ENCODE peak calls at places on chromosomes 1 and 21, in seven cellular contexts. One of them, this sample, is unnamed.

GRCh38 chr1:174160603-174161002 is 1.3 kb downstream of the RABGAP1L start:
- DNase-seq in aorta: no peak
- DNase-seq in stomach: no peak
- DNase-seq in fibroblast of lung: no peak
- DNase-seq in right lobe of liver: no peak
- DNase-seq in DND-41: no peak
- DNase-seq in neural progenitor cell: no peak
- DNase-seq in this sample: no peak

GRCh38 chr1:214281030-214281901 is at the start of gene SMYD2:
- DNase-seq in right lobe of liver: peak; percentile 83
- DNase-seq in DND-41: peak; percentile 76
- DNase-seq in fibroblast of lung: peak; percentile 64
- DNase-seq in aorta: peak; percentile 76
- DNase-seq in stomach: peak; percentile 75
- DNase-seq in neural progenitor cell: peak; percentile 78
- DNase-seq in this sample: peak; percentile 88

GRCh38 chr1:19563336-19564097 is 78.2 kb upstream of the CAPZB start:
- DNase-seq in right lobe of liver: no peak
- DNase-seq in DND-41: no peak
- DNase-seq in neural progenitor cell: no peak
- DNase-seq in aorta: peak; percentile 76
- DNase-seq in fibroblast of lung: peak; percentile 57
- DNase-seq in stomach: peak; percentile 27
- DNase-seq in this sample: peak; percentile 15

GRCh38 chr21:37204580-37204979 is 62.6 kb downstream of the VPS26C start:
- DNase-seq in stomach: no peak
- DNase-seq in fibroblast of lung: peak; percentile 65
- DNase-seq in DND-41: no peak
- DNase-seq in aorta: no peak
- DNase-seq in right lobe of liver: no peak
- DNase-seq in neural progenitor cell: no peak
- DNase-seq in this sample: no peak

GRCh38 chr1:227561303-227561702 is 2.1 kb upstream of the ZNF678 start:
- DNase-seq in stomach: no peak
- DNase-seq in right lobe of liver: no peak
- DNase-seq in fibroblast of lung: no peak
- DNase-seq in aorta: peak; percentile 44
- DNase-seq in DND-41: no peak
- DNase-seq in neural progenitor cell: no peak
- DNase-seq in this sample: no peak

GRCh38 chr1:25549273-25550154 is 6.1 kb downstream of the LDLRAP1 start:
- DNase-seq in right lobe of liver: no peak
- DNase-seq in neural progenitor cell: no peak
- DNase-seq in fibroblast of lung: peak; percentile 72
- DNase-seq in DND-41: no peak
- DNase-seq in stomach: peak; percentile 62
- DNase-seq in aorta: peak; percentile 77
- DNase-seq in this sample: peak; percentile 74

GRCh38 chr1:94298861-94299260 is 61.5 kb upstream of the ARHGAP29 start:
- DNase-seq in stomach: no peak
- DNase-seq in aorta: no peak
- DNase-seq in DND-41: no peak
- DNase-seq in neural progenitor cell: no peak
- DNase-seq in right lobe of liver: no peak
- DNase-seq in fibroblast of lung: no peak
- DNase-seq in this sample: no peak

GRCh38 chr1:208183977-208184901 is 59.9 kb downstream of the PLXNA2 start:
- DNase-seq in neural progenitor cell: no peak
- DNase-seq in right lobe of liver: no peak
- DNase-seq in fibroblast of lung: peak; percentile 86
- DNase-seq in stomach: peak; percentile 36
- DNase-seq in aorta: peak; percentile 52
- DNase-seq in DND-41: no peak
- DNase-seq in this sample: peak; percentile 85

GRCh38 chr1:192545781-192546521 is 29.6 kb upstream of the RGS1 start:
- DNase-seq in right lobe of liver: no peak
- DNase-seq in stomach: no peak
- DNase-seq in fibroblast of lung: no peak
- DNase-seq in neural progenitor cell: no peak
- DNase-seq in DND-41: peak; percentile 53
- DNase-seq in aorta: no peak
- DNase-seq in this sample: no peak

GRCh38 chr1:46278807-46279206 is 24.6 kb downstream of the LRRC41 start:
- DNase-seq in neural progenitor cell: no peak
- DNase-seq in right lobe of liver: no peak
- DNase-seq in aorta: no peak
- DNase-seq in DND-41: no peak
- DNase-seq in fibroblast of lung: peak; percentile 67
- DNase-seq in stomach: no peak
- DNase-seq in this sample: no peak

GRCh38 chr1:101144868-101145808 is 91.7 kb upstream of the S1PR1 start:
- DNase-seq in DND-41: no peak
- DNase-seq in fibroblast of lung: peak; percentile 67
- DNase-seq in right lobe of liver: no peak
- DNase-seq in neural progenitor cell: no peak
- DNase-seq in stomach: no peak
- DNase-seq in aorta: no peak
- DNase-seq in this sample: peak; percentile 23

GRCh38 chr1:172450524-172450885 is 6.6 kb upstream of the PIGC start:
- DNase-seq in stomach: no peak
- DNase-seq in right lobe of liver: peak; percentile 83
- DNase-seq in neural progenitor cell: peak; percentile 28
- DNase-seq in DND-41: no peak
- DNase-seq in aorta: no peak
- DNase-seq in fibroblast of lung: no peak
- DNase-seq in this sample: peak; percentile 62

GRCh38 chr1:162991444-162991843 is 77.7 kb upstream of the RGS4 start:
- DNase-seq in DND-41: no peak
- DNase-seq in stomach: no peak
- DNase-seq in right lobe of liver: no peak
- DNase-seq in fibroblast of lung: no peak
- DNase-seq in neural progenitor cell: no peak
- DNase-seq in aorta: no peak
- DNase-seq in this sample: no peak

GRCh38 chr1:228120351-228121091 is 11.4 kb upstream of the MRPL55 start:
- DNase-seq in DND-41: no peak
- DNase-seq in stomach: no peak
- DNase-seq in right lobe of liver: no peak
- DNase-seq in fibroblast of lung: peak; percentile 13
- DNase-seq in aorta: no peak
- DNase-seq in neural progenitor cell: no peak
- DNase-seq in this sample: no peak

GRCh38 chr1:94971491-94971924 is 44.6 kb upstream of the CNN3 start:
- DNase-seq in right lobe of liver: no peak
- DNase-seq in neural progenitor cell: no peak
- DNase-seq in DND-41: no peak
- DNase-seq in fibroblast of lung: peak; percentile 77
- DNase-seq in stomach: no peak
- DNase-seq in aorta: no peak
- DNase-seq in this sample: no peak

GRCh38 chr1:169494343-169494742 is 8.6 kb upstream of the SLC19A2 start:
- DNase-seq in DND-41: no peak
- DNase-seq in stomach: no peak
- DNase-seq in fibroblast of lung: no peak
- DNase-seq in aorta: no peak
- DNase-seq in neural progenitor cell: no peak
- DNase-seq in right lobe of liver: no peak
- DNase-seq in this sample: no peak

GRCh38 chr1:230348386-230349022 is 77.6 kb downstream of the PGBD5 start:
- DNase-seq in aorta: no peak
- DNase-seq in right lobe of liver: no peak
- DNase-seq in neural progenitor cell: no peak
- DNase-seq in fibroblast of lung: no peak
- DNase-seq in stomach: no peak
- DNase-seq in DND-41: no peak
- DNase-seq in this sample: no peak

GRCh38 chr1:41347276-41347675 is 14.0 kb upstream of the FOXO6 start:
- DNase-seq in aorta: no peak
- DNase-seq in fibroblast of lung: no peak
- DNase-seq in stomach: no peak
- DNase-seq in neural progenitor cell: no peak
- DNase-seq in DND-41: no peak
- DNase-seq in right lobe of liver: no peak
- DNase-seq in this sample: no peak

GRCh38 chr1:74432325-74432724 is 80.1 kb downstream of the LRRC53 start:
- DNase-seq in right lobe of liver: no peak
- DNase-seq in aorta: no peak
- DNase-seq in DND-41: no peak
- DNase-seq in neural progenitor cell: no peak
- DNase-seq in stomach: no peak
- DNase-seq in fibroblast of lung: no peak
- DNase-seq in this sample: no peak

GRCh38 chr1:30312226-30312625 is 411.2 kb downstream of the MATN1 start:
- DNase-seq in DND-41: no peak
- DNase-seq in right lobe of liver: no peak
- DNase-seq in fibroblast of lung: no peak
- DNase-seq in aorta: no peak
- DNase-seq in neural progenitor cell: no peak
- DNase-seq in stomach: peak; percentile 7
- DNase-seq in this sample: no peak

GRCh38 chr1:231016234-231016633 is 23.8 kb downstream of the FAM89A start:
- DNase-seq in aorta: no peak
- DNase-seq in DND-41: no peak
- DNase-seq in neural progenitor cell: no peak
- DNase-seq in stomach: no peak
- DNase-seq in right lobe of liver: no peak
- DNase-seq in fibroblast of lung: no peak
- DNase-seq in this sample: no peak

GRCh38 chr1:214665606-214666110 is 62.7 kb downstream of the CENPF start:
- DNase-seq in DND-41: no peak
- DNase-seq in aorta: no peak
- DNase-seq in right lobe of liver: no peak
- DNase-seq in stomach: no peak
- DNase-seq in fibroblast of lung: peak; percentile 74
- DNase-seq in neural progenitor cell: no peak
- DNase-seq in this sample: no peak

GRCh38 chr1:85200367-85200869 is 398 bp downstream of the SYDE2 start:
- DNase-seq in stomach: peak; percentile 26
- DNase-seq in fibroblast of lung: peak; percentile 11
- DNase-seq in right lobe of liver: peak; percentile 73
- DNase-seq in DND-41: no peak
- DNase-seq in aorta: peak; percentile 51
- DNase-seq in neural progenitor cell: peak; percentile 73
- DNase-seq in this sample: no peak

GRCh38 chr1:43241352-43241953 is 28.3 kb upstream of the TMEM125 start:
- DNase-seq in right lobe of liver: no peak
- DNase-seq in neural progenitor cell: no peak
- DNase-seq in DND-41: no peak
- DNase-seq in aorta: no peak
- DNase-seq in fibroblast of lung: peak; percentile 62
- DNase-seq in stomach: no peak
- DNase-seq in this sample: peak; percentile 57

GRCh38 chr1:234601217-234602017 is 8.6 kb downstream of the IRF2BP2 start:
- DNase-seq in neural progenitor cell: no peak
- DNase-seq in stomach: no peak
- DNase-seq in right lobe of liver: no peak
- DNase-seq in aorta: no peak
- DNase-seq in fibroblast of lung: peak; percentile 52
- DNase-seq in DND-41: peak; percentile 52
- DNase-seq in this sample: peak; percentile 54

GRCh38 chr21:45167796-45168222 is 93.4 kb downstream of the ADARB1 start:
- DNase-seq in fibroblast of lung: peak; percentile 60
- DNase-seq in DND-41: no peak
- DNase-seq in aorta: no peak
- DNase-seq in neural progenitor cell: no peak
- DNase-seq in right lobe of liver: no peak
- DNase-seq in stomach: no peak
- DNase-seq in this sample: no peak

GRCh38 chr1:7186382-7187120 is 401.3 kb downstream of the CAMTA1 start:
- DNase-seq in right lobe of liver: no peak
- DNase-seq in aorta: no peak
- DNase-seq in stomach: no peak
- DNase-seq in fibroblast of lung: no peak
- DNase-seq in neural progenitor cell: no peak
- DNase-seq in DND-41: no peak
- DNase-seq in this sample: no peak

GRCh38 chr1:55064861-55065263 is 25.5 kb downstream of the PCSK9 start:
- DNase-seq in neural progenitor cell: no peak
- DNase-seq in stomach: peak; percentile 43
- DNase-seq in aorta: no peak
- DNase-seq in right lobe of liver: no peak
- DNase-seq in fibroblast of lung: peak; percentile 70
- DNase-seq in DND-41: no peak
- DNase-seq in this sample: no peak

GRCh38 chr1:31122779-31123178 is 57.3 kb upstream of the PUM1 start:
- DNase-seq in DND-41: no peak
- DNase-seq in neural progenitor cell: peak; percentile 31
- DNase-seq in right lobe of liver: no peak
- DNase-seq in aorta: no peak
- DNase-seq in fibroblast of lung: peak; percentile 14
- DNase-seq in stomach: no peak
- DNase-seq in this sample: peak; percentile 26

GRCh38 chr1:116763116-116763786 is 9.0 kb downstream of the CD2 start:
- DNase-seq in right lobe of liver: no peak
- DNase-seq in aorta: no peak
- DNase-seq in stomach: no peak
- DNase-seq in DND-41: peak; percentile 67
- DNase-seq in neural progenitor cell: no peak
- DNase-seq in fibroblast of lung: no peak
- DNase-seq in this sample: peak; percentile 20

GRCh38 chr1:164703415-164703814 is 144.4 kb downstream of the PBX1 start:
- DNase-seq in DND-41: no peak
- DNase-seq in neural progenitor cell: no peak
- DNase-seq in fibroblast of lung: no peak
- DNase-seq in aorta: no peak
- DNase-seq in right lobe of liver: no peak
- DNase-seq in stomach: no peak
- DNase-seq in this sample: no peak
- H3K4me1 ChIP-seq in DND-41: no peaks in the 10 kb centered on the region
- H3K4me1 ChIP-seq in neural progenitor cell: peaks cover 33% of the 10 kb centered on the region
- H3K4me1 ChIP-seq in fibroblast of lung: peaks cover 18% of the 10 kb centered on the region
- H3K4me1 ChIP-seq in aorta: peaks cover 15% of the 10 kb centered on the region
- H3K4me1 ChIP-seq in right lobe of liver: no peaks in the 10 kb centered on the region
- H3K4me1 ChIP-seq in stomach: peaks cover 23% of the 10 kb centered on the region
- H3K4me1 ChIP-seq in this sample: peaks cover 45% of the 10 kb centered on the region

GRCh38 chr1:223843934-223844333 is 1.8 kb downstream of the TP53BP2 start:
- DNase-seq in stomach: no peak
- DNase-seq in neural progenitor cell: no peak
- DNase-seq in aorta: no peak
- DNase-seq in fibroblast of lung: no peak
- DNase-seq in DND-41: no peak
- DNase-seq in right lobe of liver: no peak
- DNase-seq in this sample: no peak
- H3K4me1 ChIP-seq in stomach: peaks cover 30% of the 10 kb centered on the region
- H3K4me1 ChIP-seq in neural progenitor cell: peaks cover 28% of the 10 kb centered on the region
- H3K4me1 ChIP-seq in aorta: no peaks in the 10 kb centered on the region
- H3K4me1 ChIP-seq in fibroblast of lung: peaks cover 5% of the 10 kb centered on the region
- H3K4me1 ChIP-seq in DND-41: peaks cover 35% of the 10 kb centered on the region
- H3K4me1 ChIP-seq in right lobe of liver: no peaks in the 10 kb centered on the region
- H3K4me1 ChIP-seq in this sample: peaks cover 31% of the 10 kb centered on the region

GRCh38 chr1:70546726-70547125 is 135.7 kb downstream of the CTH start:
- DNase-seq in DND-41: no peak
- DNase-seq in neural progenitor cell: no peak
- DNase-seq in aorta: no peak
- DNase-seq in fibroblast of lung: no peak
- DNase-seq in stomach: no peak
- DNase-seq in right lobe of liver: no peak
- DNase-seq in this sample: no peak
- H3K4me1 ChIP-seq in DND-41: no peaks in the 10 kb centered on the region
- H3K4me1 ChIP-seq in neural progenitor cell: peaks cover 4% of the 10 kb centered on the region
- H3K4me1 ChIP-seq in aorta: no peaks in the 10 kb centered on the region
- H3K4me1 ChIP-seq in fibroblast of lung: no peaks in the 10 kb centered on the region
- H3K4me1 ChIP-seq in stomach: no peaks in the 10 kb centered on the region
- H3K4me1 ChIP-seq in right lobe of liver: no peaks in the 10 kb centered on the region
- H3K4me1 ChIP-seq in this sample: no peaks in the 10 kb centered on the region

GRCh38 chr1:203444077-203444683 is 31.4 kb upstream of the PRELP start:
- DNase-seq in right lobe of liver: no peak
- DNase-seq in stomach: no peak
- DNase-seq in DND-41: no peak
- DNase-seq in fibroblast of lung: no peak
- DNase-seq in neural progenitor cell: no peak
- DNase-seq in aorta: no peak
- DNase-seq in this sample: peak; percentile 63
- H3K4me1 ChIP-seq in right lobe of liver: no peaks in the 10 kb centered on the region
- H3K4me1 ChIP-seq in stomach: no peaks in the 10 kb centered on the region
- H3K4me1 ChIP-seq in DND-41: no peaks in the 10 kb centered on the region
- H3K4me1 ChIP-seq in fibroblast of lung: peaks cover 11% of the 10 kb centered on the region
- H3K4me1 ChIP-seq in neural progenitor cell: peaks cover 18% of the 10 kb centered on the region
- H3K4me1 ChIP-seq in aorta: no peaks in the 10 kb centered on the region
- H3K4me1 ChIP-seq in this sample: peaks cover 28% of the 10 kb centered on the region

This sample was measured in hepatocyte.